ENCODE peak calls at places on chromosomes 7 and 10, in five cellular contexts. B is stimulated activated effector memory CD8-positive, alpha-beta T cell treated with anti-CD3 and anti-CD28 coated beads, Interleukin-12 subunit alpha, Interleukin-12 subunit beta, amount 100 ng/mL, for 72 hours; H is GM12892; J is WERI-Rb-1; S is ELR. Q is an unnamed sample.
A peak's percentile ranks its signal among the peaks of the same experiment; 100 is the strongest.

GRCh38 chr10:115417585-115418265 is 324.6 kb downstream of the ATRNL1 start:
- DNase-seq in B (no peak), H (peak; percentile 5), J (peak; percentile 64), S (peak; percentile 62), Q (peak; percentile 44)

GRCh38 chr10:87927091-87927490 is 63.7 kb downstream of the PTEN start:
- DNase-seq in B (no peak), H (no peak), J (no peak), S (peak; percentile 62), Q (no peak)

GRCh38 chr7:50687096-50687495 is 95.6 kb downstream of the GRB10 start:
- DNase-seq in B (no peak), H (no peak), J (no peak), S (no peak), Q (no peak)

GRCh38 chr7:128755816-128756476 is 16.8 kb downstream of the CALU start:
- DNase-seq in B (no peak), H (no peak), J (no peak), S (peak; percentile 82), Q (peak; percentile 87)

GRCh38 chr10:22058195-22058594 is 54.7 kb upstream of the DNAJC1 start:
- DNase-seq in B (no peak), H (no peak), J (no peak), S (no peak), Q (no peak)

GRCh38 chr10:110358869-110359629 is 54.3 kb upstream of the SMNDC1 start:
- DNase-seq in B (no peak), H (no peak), J (no peak), S (peak; percentile 37), Q (no peak)

GRCh38 chr10:119333146-119333792 is 125.9 kb downstream of the GRK5 start:
- DNase-seq in B (peak; percentile 57), H (no peak), J (peak; percentile 98), S (peak; percentile 79), Q (no peak)

GRCh38 chr7:107953924-107954303 is 49.0 kb downstream of the LAMB1 start:
- DNase-seq in B (no peak), H (no peak), J (no peak), S (peak; percentile 41), Q (no peak)

GRCh38 chr7:103687272-103687671 is 241.3 kb upstream of the SLC26A5 start:
- DNase-seq in B (no peak), H (no peak), J (no peak), S (no peak), Q (no peak)

GRCh38 chr10:51063659-51064535 is 10.4 kb upstream of the PRKG1 start:
- DNase-seq in B (no peak), H (no peak), J (no peak), S (peak; percentile 64), Q (no peak)

GRCh38 chr10:70774810-70775678 is 10.1 kb downstream of the TBATA start:
- DNase-seq in B (no peak), H (no peak), J (no peak), S (no peak), Q (no peak)

GRCh38 chr10:79442171-79443040 is 3.0 kb downstream of the ZCCHC24 start:
- DNase-seq in B (no peak), H (no peak), J (peak; percentile 61), S (no peak), Q (no peak)

GRCh38 chr7:4631664-4632171 is 50.4 kb upstream of the FOXK1 start:
- DNase-seq in B (no peak), H (no peak), J (peak; percentile 85), S (peak; percentile 87), Q (peak; percentile 96)

GRCh38 chr10:53314856-53315255 is 542.3 kb upstream of the MBL2 start:
- DNase-seq in B (no peak), H (no peak), J (no peak), S (peak; percentile 80), Q (no peak)

GRCh38 chr7:155558961-155559360 is 12.6 kb upstream of the CNPY1 start:
- DNase-seq in B (no peak), H (no peak), J (no peak), S (no peak), Q (no peak)

GRCh38 chr10:92064506-92064905 is 140.9 kb downstream of the BTAF1 start:
- DNase-seq in B (no peak), H (no peak), J (no peak), S (peak; percentile 40), Q (no peak)

GRCh38 chr10:116201670-116202430 is 71.2 kb downstream of the GFRA1 start:
- DNase-seq in B (no peak), H (no peak), J (no peak), S (no peak), Q (no peak)

GRCh38 chr10:62545667-62546066 is 171.5 kb downstream of the ZNF365 start:
- DNase-seq in B (no peak), H (no peak), J (no peak), S (peak; percentile 10), Q (peak; percentile 71)

Q was measured in sigmoid colon.